ENCODE peak calls at places on chromosomes 6 and 20, in nine cellular contexts. G, J, W, H, M, Q, T, O and S are unnamed samples.

GRCh38 chr6:35089935-35090505 is 51.1 kb downstream of the TCP11 start:
- DNase-seq in M (peak), T (no peak), G (peak), J (no peak), O (no peak), W (peak), H (no peak), Q (no peak), S (no peak)

GRCh38 chr6:152091851-152092341 is 284.4 kb downstream of the ESR1 start:
- DNase-seq in M (peak), O (no peak), T (no peak), Q (no peak), G (no peak), J (no peak), H (no peak), W (no peak), S (no peak)

GRCh38 chr20:13028001-13028400 is 19.2 kb downstream of the SPTLC3 start:
- DNase-seq in Q (no peak), O (no peak), J (no peak), T (no peak), W (no peak), G (no peak), H (no peak), M (peak), S (no peak)

GRCh38 chr6:107125771-107126170 is 10.5 kb upstream of the BEND3 start:
- DNase-seq in J (no peak), H (no peak), Q (no peak), T (no peak), O (no peak), W (no peak), M (no peak), G (no peak), S (no peak)

GRCh38 chr20:63558804-63559484 is 5.0 kb downstream of the FNDC11 start:
- DNase-seq in Q (no peak), O (no peak), H (no peak), G (peak), M (no peak), T (no peak), J (no peak), W (no peak), S (no peak)

GRCh38 chr20:6485376-6485775 is 282.1 kb upstream of the BMP2 start:
- DNase-seq in H (no peak), J (no peak), Q (no peak), W (no peak), T (no peak), G (no peak), M (no peak), O (no peak), S (no peak)

GRCh38 chr20:39524371-39524911 is 562.3 kb downstream of the DHX35 start:
- DNase-seq in G (no peak), M (no peak), O (no peak), J (no peak), T (no peak), W (no peak), H (no peak), Q (no peak), S (no peak)

GRCh38 chr6:91167846-91168245 is 581.0 kb upstream of the MAP3K7 start:
- DNase-seq in W (no peak), O (no peak), Q (no peak), H (no peak), J (no peak), T (no peak), G (no peak), M (no peak), S (no peak)

GRCh38 chr6:132734694-132735236 is 20.9 kb upstream of the VNN1 start:
- DNase-seq in G (no peak), T (no peak), J (no peak), Q (no peak), H (no peak), M (peak), O (no peak), W (no peak), S (no peak)

GRCh38 chr20:40675599-40676221 is 13.3 kb downstream of the MAFB start:
- DNase-seq in O (no peak), M (no peak), G (no peak), J (no peak), Q (no peak), H (no peak), T (no peak), W (no peak), S (no peak)

GRCh38 chr6:164200071-164200470 is 785.6 kb downstream of the QKI start:
- DNase-seq in G (no peak), M (peak), W (no peak), H (no peak), T (no peak), O (no peak), J (no peak), Q (no peak), S (no peak)

GRCh38 chr6:35485402-35485877 is 11.4 kb downstream of the TEAD3 start:
- DNase-seq in J (no peak), M (peak), G (peak), W (no peak), T (no peak), O (peak), Q (no peak), H (peak), S (peak)

GRCh38 chr20:44912189-44912588 is 2.3 kb downstream of the PABPC1L start:
- DNase-seq in G (no peak), J (no peak), T (no peak), Q (no peak), O (no peak), W (no peak), H (no peak), M (no peak), S (no peak)

GRCh38 chr6:105596284-105596755 is 193.4 kb upstream of the PREP start:
- DNase-seq in G (no peak), W (peak), J (no peak), O (no peak), M (peak), T (no peak), H (no peak), Q (no peak), S (no peak)

GRCh38 chr6:11232968-11233626 is 629 bp upstream of the NEDD9 start:
- DNase-seq in O (peak), M (no peak), T (no peak), W (no peak), J (no peak), Q (no peak), G (peak), H (no peak), S (no peak)

GRCh38 chr6:128743974-128744765 is 138.8 kb upstream of the LAMA2 start:
- DNase-seq in W (no peak), T (no peak), H (no peak), Q (no peak), M (no peak), G (no peak), J (no peak), O (no peak), S (no peak)

DNA sequence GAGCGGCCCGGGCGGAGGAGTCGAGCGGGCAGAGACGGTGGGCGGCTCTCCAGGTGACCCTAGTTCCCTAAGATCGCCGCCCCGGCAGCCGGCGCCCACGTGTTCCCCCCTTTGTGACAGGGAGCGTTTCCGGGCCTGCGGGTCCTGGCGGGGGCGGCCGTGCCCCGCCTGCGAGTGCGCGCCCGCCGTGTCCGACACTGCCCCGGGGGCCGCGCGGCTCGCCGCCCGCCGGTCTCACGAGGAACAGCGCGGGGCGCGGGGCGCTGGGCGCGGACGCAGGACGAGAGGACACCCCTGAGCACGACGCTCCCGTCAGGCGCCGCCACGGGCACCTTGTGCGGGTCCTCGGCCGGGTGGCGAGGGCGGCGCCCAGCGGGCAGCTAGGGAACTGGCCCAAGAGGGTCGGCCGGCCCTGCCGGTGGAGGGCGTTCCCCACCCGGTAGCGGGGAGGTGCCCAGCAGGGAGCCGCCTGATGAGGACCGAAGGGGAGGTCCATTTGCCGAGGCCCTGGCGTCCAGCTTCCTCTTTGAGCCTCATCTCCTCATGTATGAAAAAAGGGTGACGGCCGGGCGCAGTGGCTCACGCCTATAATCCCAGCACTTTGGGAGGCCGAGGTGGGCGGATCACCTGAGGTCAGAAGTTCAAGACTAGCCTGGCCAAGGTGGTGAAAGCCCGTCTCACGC is at the start of gene VARS1:
- DNase-seq in G (peak), W (peak), J (peak), O (peak), T (peak), M (peak), H (peak), Q (peak), S (peak)
- TF ChIP-seq CTCF in G (peak), W (peak), J (peak), O (peak), T (peak), M (peak), H (peak), Q (peak), S (peak)

GRCh38 chr6:157712585-157713295 is 110.3 kb upstream of the SNX9 start:
- DNase-seq in O (no peak), G (no peak), T (no peak), Q (no peak), M (no peak), W (no peak), H (no peak), J (no peak), S (no peak)

GRCh38 chr6:157713451-157714152 is 109.4 kb upstream of the SNX9 start:
- DNase-seq in G (no peak), T (no peak), M (no peak), O (no peak), J (no peak), W (no peak), H (no peak), Q (no peak), S (no peak)

GRCh38 chr6:157715766-157716171 is 107.3 kb upstream of the SNX9 start:
- DNase-seq in Q (no peak), G (peak), W (peak), J (no peak), O (no peak), M (peak), H (peak), T (no peak), S (no peak)

GRCh38 chr6:157716553-157716952 is 106.5 kb upstream of the SNX9 start:
- DNase-seq in Q (no peak), T (no peak), O (no peak), J (no peak), W (no peak), M (peak), H (no peak), G (no peak), S (no peak)

GRCh38 chr6:157714153-157714490 is 108.9 kb upstream of the SNX9 start:
- DNase-seq in J (no peak), G (no peak), Q (no peak), T (no peak), H (no peak), M (peak), O (no peak), W (no peak), S (no peak)
- TF ChIP-seq CTCF in J (no peak), G (no peak), Q (no peak), T (no peak), H (no peak), M (peak), O (no peak), W (no peak), S (no peak)

DNA sequence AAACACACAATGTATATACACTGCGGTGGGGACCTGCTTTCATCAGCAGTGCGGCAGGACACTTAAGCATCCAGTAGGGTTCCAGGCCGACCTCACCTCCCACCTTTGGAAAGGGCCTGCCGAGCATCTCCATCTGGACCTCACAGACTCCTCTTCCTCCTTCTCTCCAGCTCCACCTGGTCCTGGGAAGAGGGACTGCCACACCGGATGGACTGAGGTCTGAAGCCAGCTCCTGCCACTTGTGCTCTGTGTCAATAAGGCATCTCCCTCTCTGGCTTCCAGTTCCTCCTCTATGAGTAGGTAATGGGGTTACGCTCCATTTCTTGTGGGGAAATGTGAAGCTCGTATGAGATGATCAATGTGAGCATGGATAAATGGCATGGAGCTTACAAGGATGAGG is 19.1 kb upstream of the NNAT start:
- DNase-seq in Q (no peak), T (no peak), J (no peak), O (no peak), M (no peak), H (no peak), W (no peak), G (no peak), S (no peak)
- TF ChIP-seq CTCF in Q (no peak), T (no peak), J (no peak), O (no peak), M (no peak), H (no peak), W (peak), G (no peak), S (no peak)

DNA sequence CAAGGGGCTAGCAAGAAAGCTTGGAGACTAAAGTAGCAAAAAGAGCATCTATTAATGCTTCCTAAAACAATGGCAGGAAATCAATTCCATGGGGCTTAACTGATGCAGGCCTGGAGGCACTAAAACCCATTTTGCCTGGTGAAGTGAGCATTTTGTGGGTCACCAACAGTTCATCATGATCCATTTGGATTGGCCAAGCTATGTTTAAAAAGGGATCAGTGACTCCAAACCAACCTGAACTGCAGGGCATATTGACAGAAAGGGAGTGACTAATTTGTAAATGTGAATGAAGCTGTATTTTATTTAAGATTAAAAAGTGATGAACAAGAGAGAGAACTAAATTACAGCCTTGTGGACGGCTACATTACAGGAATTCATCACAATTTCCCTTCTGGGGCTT is 132.0 kb downstream of the PCSK2 start:
- DNase-seq in G (no peak), T (no peak), J (no peak), O (no peak), H (no peak), Q (no peak), M (no peak), W (no peak), S (no peak)
- TF ChIP-seq CTCF in G (no peak), T (no peak), J (no peak), O (no peak), H (no peak), Q (no peak), M (no peak), W (no peak), S (no peak)

DNA sequence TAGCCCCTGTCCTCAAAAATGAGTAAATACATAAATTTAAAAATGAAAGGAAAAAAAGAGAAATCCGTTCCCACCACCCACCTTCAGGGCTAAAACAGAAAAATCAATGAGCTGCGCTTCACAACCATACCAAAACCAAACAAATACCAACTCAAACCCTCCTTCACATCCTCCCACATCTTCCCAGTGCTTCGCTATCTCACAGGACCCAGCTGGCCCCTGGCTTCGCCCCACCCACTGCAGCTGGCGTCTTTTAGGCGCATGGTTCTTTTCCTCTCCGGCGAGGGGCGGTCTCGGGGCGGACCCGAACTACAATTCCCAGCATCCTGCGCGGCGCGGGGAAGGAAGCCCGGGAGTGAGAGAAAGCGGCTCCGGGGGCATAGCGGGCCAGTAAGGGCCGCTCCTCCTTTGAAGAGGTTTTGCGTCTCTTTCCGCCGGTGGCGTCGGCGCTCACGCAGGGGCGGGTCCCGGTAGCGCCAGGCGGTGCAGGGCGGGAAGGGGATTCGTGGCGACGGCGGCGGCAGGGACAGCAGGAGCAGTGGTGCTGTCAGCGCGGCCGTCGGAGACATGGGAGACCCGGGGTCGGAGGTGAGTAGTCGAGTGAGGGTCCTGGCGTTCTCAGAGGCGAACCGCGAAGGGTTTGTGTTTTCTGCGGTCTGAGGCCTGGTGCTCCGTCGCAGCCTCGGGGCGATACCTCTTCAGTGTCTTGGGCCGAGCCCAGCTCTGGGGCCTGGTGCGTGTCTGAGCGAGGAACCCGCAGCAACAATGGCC is at the start of gene ZNF451:
- DNase-seq in T (peak), M (peak), Q (peak), G (peak), O (peak), J (peak), W (peak), H (peak), S (peak)
- TF ChIP-seq CTCF in T (no peak), M (no peak), Q (no peak), G (no peak), O (no peak), J (no peak), W (no peak), H (no peak), S (no peak)

GRCh38 chr6:109187399-109188114 is 92.2 kb downstream of the CEP57L1 start:
- DNase-seq in Q (peak), T (peak), G (peak), H (peak), J (no peak), M (peak), O (peak), W (no peak), S (peak)

GRCh38 chr6:109186012-109186411 is 90.7 kb downstream of the CEP57L1 start:
- DNase-seq in M (no peak), J (no peak), T (no peak), Q (no peak), G (no peak), H (no peak), W (no peak), O (no peak), S (no peak)

GRCh38 chr6:109184638-109185037 is 89.3 kb downstream of the CEP57L1 start:
- DNase-seq in W (no peak), T (no peak), G (no peak), O (no peak), M (no peak), Q (no peak), H (no peak), J (no peak), S (no peak)

GRCh38 chr6:109192865-109193264 is 97.6 kb downstream of the CEP57L1 start:
- DNase-seq in H (no peak), G (no peak), T (no peak), W (no peak), Q (no peak), M (no peak), O (no peak), J (no peak), S (no peak)

DNA sequence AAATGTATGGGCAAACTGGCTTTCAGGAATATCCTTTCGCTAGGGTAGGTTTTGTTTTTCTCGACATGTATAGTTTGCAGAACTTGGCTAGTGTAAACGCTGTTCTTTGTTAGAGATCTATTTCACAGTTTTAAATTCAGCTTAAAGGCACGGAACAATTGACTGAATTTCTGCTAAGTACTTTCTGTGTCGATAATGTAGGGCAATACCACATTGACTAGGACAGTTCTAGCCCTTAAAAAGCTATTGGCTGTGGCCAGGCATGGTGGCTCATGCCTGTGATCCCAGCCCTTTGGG is 92.8 kb downstream of the CEP57L1 start:
- DNase-seq in Q (no peak), T (no peak), G (no peak), J (no peak), O (no peak), W (no peak), H (no peak), M (no peak), S (no peak)
- TF ChIP-seq CTCF in Q (no peak), T (peak), G (no peak), J (no peak), O (peak), W (no peak), H (no peak), M (no peak), S (no peak)

GRCh38 chr6:38943964-38944363 is 104.6 kb upstream of the GLP1R start:
- DNase-seq in T (no peak), M (no peak), H (no peak), O (no peak), J (no peak), G (no peak), W (no peak), Q (no peak), S (no peak)
- TF ChIP-seq CTCF in T (no peak), M (no peak), H (no peak), O (peak), J (no peak), G (no peak), W (no peak), Q (no peak), S (no peak)

GRCh38 chr6:87785229-87785862 is 83.3 kb upstream of the AKIRIN2 start:
- DNase-seq in O (no peak), J (no peak), Q (no peak), M (no peak), H (no peak), G (no peak), W (no peak), T (no peak), S (no peak)
- TF ChIP-seq CTCF in O (no peak), J (no peak), Q (no peak), M (no peak), H (no peak), G (no peak), W (no peak), T (no peak), S (no peak)

DNA sequence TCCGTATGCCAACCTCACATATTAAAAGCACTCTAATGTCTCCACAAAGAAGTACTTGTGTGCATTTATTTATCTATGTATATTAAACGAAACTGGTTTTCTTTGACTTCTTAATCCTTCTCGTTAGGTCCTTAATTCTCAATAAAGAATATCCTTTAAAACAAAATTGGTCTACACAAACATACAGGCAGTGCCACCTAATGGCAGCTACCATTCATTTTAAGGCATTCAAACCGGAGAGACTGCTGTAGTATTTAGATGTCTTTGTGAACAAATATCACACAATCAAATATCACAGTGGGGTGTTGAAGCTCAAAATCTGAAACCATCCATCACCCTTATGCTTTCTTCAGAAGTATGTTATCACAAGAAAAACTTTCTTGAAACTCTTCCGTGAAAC is 96.6 kb upstream of the IRAK1BP1 start:
- DNase-seq in J (no peak), G (no peak), W (no peak), M (no peak), H (no peak), T (no peak), Q (no peak), O (no peak), S (no peak)
- TF ChIP-seq CTCF in J (no peak), G (no peak), W (no peak), M (no peak), H (no peak), T (no peak), Q (no peak), O (no peak), S (no peak)